ENCODE peak calls at places on chromosomes 2 and 18, in seven cellular contexts. One of them, this sample, is unnamed.

GRCh38 chr2:75707901-75708300 is 2.8 kb downstream of the GCFC2 start:
- DNase-seq in iPS DF 6.9: no peak
- DNase-seq in osteocyte: no peak
- DNase-seq in activated naive CD4-positive, alpha-beta T cell: no peak
- DNase-seq in NCI-H510A treated with DMSO at 0.1 percent for 48 hours: no peak
- DNase-seq in activated CD8-positive, alpha-beta memory T cell treated with anti-CD3 and anti-CD28 coated beads, Interleukin-2, amount 50 U/mL, for 48 hours: no peak
- DNase-seq in left ventricle myocardium inferior: no peak
- DNase-seq in this sample: no peak

GRCh38 chr2:241063093-241063551 is 39.0 kb downstream of the MTERF4 start:
- DNase-seq in iPS DF 6.9: no peak
- DNase-seq in osteocyte: no peak
- DNase-seq in activated naive CD4-positive, alpha-beta T cell: no peak
- DNase-seq in NCI-H510A treated with DMSO at 0.1 percent for 48 hours: no peak
- DNase-seq in activated CD8-positive, alpha-beta memory T cell treated with anti-CD3 and anti-CD28 coated beads, Interleukin-2, amount 50 U/mL, for 48 hours: no peak
- DNase-seq in left ventricle myocardium inferior: no peak
- DNase-seq in this sample: no peak

GRCh38 chr2:36416370-36417165 is 61.0 kb downstream of the CRIM1 start:
- DNase-seq in iPS DF 6.9: no peak
- DNase-seq in osteocyte: no peak
- DNase-seq in activated naive CD4-positive, alpha-beta T cell: no peak
- DNase-seq in NCI-H510A treated with DMSO at 0.1 percent for 48 hours: no peak
- DNase-seq in activated CD8-positive, alpha-beta memory T cell treated with anti-CD3 and anti-CD28 coated beads, Interleukin-2, amount 50 U/mL, for 48 hours: no peak
- DNase-seq in left ventricle myocardium inferior: no peak
- DNase-seq in this sample: no peak

GRCh38 chr18:51862311-51862710 is 477.7 kb upstream of the DCC start:
- DNase-seq in iPS DF 6.9: no peak
- DNase-seq in osteocyte: no peak
- DNase-seq in activated naive CD4-positive, alpha-beta T cell: no peak
- DNase-seq in NCI-H510A treated with DMSO at 0.1 percent for 48 hours: no peak
- DNase-seq in activated CD8-positive, alpha-beta memory T cell treated with anti-CD3 and anti-CD28 coated beads, Interleukin-2, amount 50 U/mL, for 48 hours: no peak
- DNase-seq in left ventricle myocardium inferior: no peak
- DNase-seq in this sample: no peak

GRCh38 chr2:177317857-177318256 is 53.3 kb upstream of the NFE2L2 start:
- DNase-seq in iPS DF 6.9: no peak
- DNase-seq in osteocyte: no peak
- DNase-seq in activated naive CD4-positive, alpha-beta T cell: no peak
- DNase-seq in NCI-H510A treated with DMSO at 0.1 percent for 48 hours: no peak
- DNase-seq in activated CD8-positive, alpha-beta memory T cell treated with anti-CD3 and anti-CD28 coated beads, Interleukin-2, amount 50 U/mL, for 48 hours: no peak
- DNase-seq in left ventricle myocardium inferior: no peak
- DNase-seq in this sample: no peak

GRCh38 chr2:177489719-177490301 is 97.2 kb downstream of the AGPS start:
- DNase-seq in iPS DF 6.9: no peak
- DNase-seq in osteocyte: no peak
- DNase-seq in activated naive CD4-positive, alpha-beta T cell: no peak
- DNase-seq in NCI-H510A treated with DMSO at 0.1 percent for 48 hours: peak
- DNase-seq in activated CD8-positive, alpha-beta memory T cell treated with anti-CD3 and anti-CD28 coated beads, Interleukin-2, amount 50 U/mL, for 48 hours: no peak
- DNase-seq in left ventricle myocardium inferior: no peak
- DNase-seq in this sample: no peak

GRCh38 chr2:137912358-137912757 is 51.9 kb upstream of the HNMT start:
- DNase-seq in iPS DF 6.9: no peak
- DNase-seq in osteocyte: no peak
- DNase-seq in activated naive CD4-positive, alpha-beta T cell: no peak
- DNase-seq in NCI-H510A treated with DMSO at 0.1 percent for 48 hours: no peak
- DNase-seq in activated CD8-positive, alpha-beta memory T cell treated with anti-CD3 and anti-CD28 coated beads, Interleukin-2, amount 50 U/mL, for 48 hours: no peak
- DNase-seq in left ventricle myocardium inferior: no peak
- DNase-seq in this sample: no peak

GRCh38 chr2:110645616-110646015 is 32.2 kb downstream of the BUB1 start:
- DNase-seq in iPS DF 6.9: no peak
- DNase-seq in osteocyte: no peak
- DNase-seq in activated naive CD4-positive, alpha-beta T cell: no peak
- DNase-seq in NCI-H510A treated with DMSO at 0.1 percent for 48 hours: no peak
- DNase-seq in activated CD8-positive, alpha-beta memory T cell treated with anti-CD3 and anti-CD28 coated beads, Interleukin-2, amount 50 U/mL, for 48 hours: no peak
- DNase-seq in left ventricle myocardium inferior: no peak
- DNase-seq in this sample: no peak

GRCh38 chr2:25309402-25309801 is 32.3 kb downstream of the DNMT3A start:
- DNase-seq in iPS DF 6.9: no peak
- DNase-seq in osteocyte: no peak
- DNase-seq in activated naive CD4-positive, alpha-beta T cell: peak
- DNase-seq in NCI-H510A treated with DMSO at 0.1 percent for 48 hours: peak
- DNase-seq in activated CD8-positive, alpha-beta memory T cell treated with anti-CD3 and anti-CD28 coated beads, Interleukin-2, amount 50 U/mL, for 48 hours: peak
- DNase-seq in left ventricle myocardium inferior: peak
- DNase-seq in this sample: no peak

GRCh38 chr18:56505293-56505692 is 133.1 kb downstream of the TXNL1 start:
- DNase-seq in iPS DF 6.9: no peak
- DNase-seq in osteocyte: no peak
- DNase-seq in activated naive CD4-positive, alpha-beta T cell: no peak
- DNase-seq in NCI-H510A treated with DMSO at 0.1 percent for 48 hours: no peak
- DNase-seq in activated CD8-positive, alpha-beta memory T cell treated with anti-CD3 and anti-CD28 coated beads, Interleukin-2, amount 50 U/mL, for 48 hours: no peak
- DNase-seq in left ventricle myocardium inferior: no peak
- DNase-seq in this sample: no peak

GRCh38 chr2:67451086-67451832 is 54.1 kb downstream of the ETAA1 start:
- DNase-seq in iPS DF 6.9: no peak
- DNase-seq in osteocyte: no peak
- DNase-seq in activated naive CD4-positive, alpha-beta T cell: no peak
- DNase-seq in NCI-H510A treated with DMSO at 0.1 percent for 48 hours: peak
- DNase-seq in activated CD8-positive, alpha-beta memory T cell treated with anti-CD3 and anti-CD28 coated beads, Interleukin-2, amount 50 U/mL, for 48 hours: no peak
- DNase-seq in left ventricle myocardium inferior: no peak
- DNase-seq in this sample: no peak